ENCODE peak calls at places on chromosomes 6 and 20, in six cellular contexts. One of them, this sample, is unnamed.

GRCh38 chr20:931401-931800 is 15.3 kb upstream of the ANGPT4 start:
- DNase-seq in left colon: no peak
- DNase-seq in LNCaP clone FGC: no peak
- DNase-seq in stimulated activated naive CD4-positive, alpha-beta T cell treated with Interleukin-2 at 50 U/mL for 16 hours: no peak
- DNase-seq in RWPE1: no peak
- DNase-seq in hypothalamus: no peak
- DNase-seq in this sample: no peak

GRCh38 chr6:148747493-148748160 is 797 bp downstream of the UST start:
- DNase-seq in left colon: peak
- DNase-seq in RWPE1: peak
- DNase-seq in hypothalamus: no peak
- DNase-seq in stimulated activated naive CD4-positive, alpha-beta T cell treated with Interleukin-2 at 50 U/mL for 16 hours: peak
- DNase-seq in LNCaP clone FGC: no peak
- DNase-seq in this sample: no peak

GRCh38 chr6:35731414-35731735 is 5.5 kb upstream of the ARMC12 start:
- DNase-seq in stimulated activated naive CD4-positive, alpha-beta T cell treated with Interleukin-2 at 50 U/mL for 16 hours: peak
- DNase-seq in hypothalamus: peak
- DNase-seq in LNCaP clone FGC: no peak
- DNase-seq in left colon: peak
- DNase-seq in RWPE1: peak
- DNase-seq in this sample: peak

GRCh38 chr6:169158182-169158573 is 95.5 kb downstream of the THBS2 start:
- DNase-seq in LNCaP clone FGC: no peak
- DNase-seq in RWPE1: no peak
- DNase-seq in left colon: peak
- DNase-seq in stimulated activated naive CD4-positive, alpha-beta T cell treated with Interleukin-2 at 50 U/mL for 16 hours: no peak
- DNase-seq in hypothalamus: no peak
- DNase-seq in this sample: no peak

GRCh38 chr6:15588966-15589634 is 73.7 kb downstream of the DTNBP1 start:
- DNase-seq in RWPE1: no peak
- DNase-seq in hypothalamus: no peak
- DNase-seq in left colon: no peak
- DNase-seq in stimulated activated naive CD4-positive, alpha-beta T cell treated with Interleukin-2 at 50 U/mL for 16 hours: no peak
- DNase-seq in LNCaP clone FGC: no peak
- DNase-seq in this sample: peak

GRCh38 chr6:134446901-134447300 is 129.0 kb upstream of the SGK1 start:
- DNase-seq in left colon: no peak
- DNase-seq in stimulated activated naive CD4-positive, alpha-beta T cell treated with Interleukin-2 at 50 U/mL for 16 hours: no peak
- DNase-seq in RWPE1: no peak
- DNase-seq in hypothalamus: no peak
- DNase-seq in LNCaP clone FGC: no peak
- DNase-seq in this sample: no peak

GRCh38 chr20:14245368-14245970 is 91.9 kb downstream of the FLRT3 start:
- DNase-seq in RWPE1: no peak
- DNase-seq in LNCaP clone FGC: no peak
- DNase-seq in stimulated activated naive CD4-positive, alpha-beta T cell treated with Interleukin-2 at 50 U/mL for 16 hours: no peak
- DNase-seq in left colon: no peak
- DNase-seq in hypothalamus: no peak
- DNase-seq in this sample: peak

GRCh38 chr6:12051861-12052368 is 39.8 kb downstream of the HIVEP1 start:
- DNase-seq in stimulated activated naive CD4-positive, alpha-beta T cell treated with Interleukin-2 at 50 U/mL for 16 hours: peak
- DNase-seq in LNCaP clone FGC: no peak
- DNase-seq in left colon: no peak
- DNase-seq in hypothalamus: no peak
- DNase-seq in RWPE1: no peak
- DNase-seq in this sample: no peak

GRCh38 chr6:2028457-2029038 is 216.9 kb downstream of the GMDS start:
- DNase-seq in hypothalamus: no peak
- DNase-seq in LNCaP clone FGC: no peak
- DNase-seq in left colon: no peak
- DNase-seq in RWPE1: no peak
- DNase-seq in stimulated activated naive CD4-positive, alpha-beta T cell treated with Interleukin-2 at 50 U/mL for 16 hours: no peak
- DNase-seq in this sample: no peak

GRCh38 chr6:147133669-147134068 is 70.5 kb upstream of the STXBP5 start:
- DNase-seq in left colon: no peak
- DNase-seq in stimulated activated naive CD4-positive, alpha-beta T cell treated with Interleukin-2 at 50 U/mL for 16 hours: no peak
- DNase-seq in hypothalamus: no peak
- DNase-seq in RWPE1: no peak
- DNase-seq in LNCaP clone FGC: no peak
- DNase-seq in this sample: no peak

GRCh38 chr6:115982453-115982852 is 78.2 kb downstream of the FRK start:
- DNase-seq in hypothalamus: no peak
- DNase-seq in LNCaP clone FGC: no peak
- DNase-seq in stimulated activated naive CD4-positive, alpha-beta T cell treated with Interleukin-2 at 50 U/mL for 16 hours: no peak
- DNase-seq in RWPE1: no peak
- DNase-seq in left colon: no peak
- DNase-seq in this sample: no peak

GRCh38 chr20:63457737-63458136 is 14.7 kb downstream of the KCNQ2 start:
- DNase-seq in left colon: peak
- DNase-seq in stimulated activated naive CD4-positive, alpha-beta T cell treated with Interleukin-2 at 50 U/mL for 16 hours: no peak
- DNase-seq in hypothalamus: peak
- DNase-seq in RWPE1: peak
- DNase-seq in LNCaP clone FGC: no peak
- DNase-seq in this sample: no peak

GRCh38 chr20:38304845-38305447 is 990 bp downstream of the BPI start:
- DNase-seq in hypothalamus: no peak
- DNase-seq in left colon: peak
- DNase-seq in stimulated activated naive CD4-positive, alpha-beta T cell treated with Interleukin-2 at 50 U/mL for 16 hours: no peak
- DNase-seq in RWPE1: peak
- DNase-seq in LNCaP clone FGC: no peak
- DNase-seq in this sample: peak

GRCh38 chr20:24695529-24696225 is 226.2 kb downstream of the SYNDIG1 start:
- DNase-seq in RWPE1: peak
- DNase-seq in left colon: no peak
- DNase-seq in stimulated activated naive CD4-positive, alpha-beta T cell treated with Interleukin-2 at 50 U/mL for 16 hours: no peak
- DNase-seq in LNCaP clone FGC: no peak
- DNase-seq in hypothalamus: no peak
- DNase-seq in this sample: no peak

GRCh38 chr6:8000080-8001035 is 63.8 kb downstream of the BLOC1S5 start:
- DNase-seq in stimulated activated naive CD4-positive, alpha-beta T cell treated with Interleukin-2 at 50 U/mL for 16 hours: no peak
- DNase-seq in hypothalamus: no peak
- DNase-seq in LNCaP clone FGC: no peak
- DNase-seq in left colon: no peak
- DNase-seq in RWPE1: no peak
- DNase-seq in this sample: no peak

GRCh38 chr6:83474309-83474708 is 38.0 kb upstream of the PRSS35 start:
- DNase-seq in hypothalamus: no peak
- DNase-seq in LNCaP clone FGC: no peak
- DNase-seq in stimulated activated naive CD4-positive, alpha-beta T cell treated with Interleukin-2 at 50 U/mL for 16 hours: no peak
- DNase-seq in RWPE1: no peak
- DNase-seq in left colon: no peak
- DNase-seq in this sample: no peak

GRCh38 chr6:55918639-55919038 is 43.2 kb upstream of the BMP5 start:
- DNase-seq in stimulated activated naive CD4-positive, alpha-beta T cell treated with Interleukin-2 at 50 U/mL for 16 hours: no peak
- DNase-seq in RWPE1: peak
- DNase-seq in left colon: no peak
- DNase-seq in hypothalamus: no peak
- DNase-seq in LNCaP clone FGC: no peak
- DNase-seq in this sample: peak

GRCh38 chr6:106609699-106610098 is 19.6 kb downstream of the RTN4IP1 start:
- DNase-seq in left colon: peak
- DNase-seq in hypothalamus: no peak
- DNase-seq in stimulated activated naive CD4-positive, alpha-beta T cell treated with Interleukin-2 at 50 U/mL for 16 hours: no peak
- DNase-seq in RWPE1: no peak
- DNase-seq in LNCaP clone FGC: no peak
- DNase-seq in this sample: no peak

GRCh38 chr6:34120953-34121675 is 24.8 kb downstream of the GRM4 start:
- DNase-seq in hypothalamus: no peak
- DNase-seq in stimulated activated naive CD4-positive, alpha-beta T cell treated with Interleukin-2 at 50 U/mL for 16 hours: no peak
- DNase-seq in RWPE1: no peak
- DNase-seq in left colon: no peak
- DNase-seq in LNCaP clone FGC: no peak
- DNase-seq in this sample: no peak

GRCh38 chr6:95091823-95092436 is 485.4 kb upstream of the MANEA start:
- DNase-seq in left colon: no peak
- DNase-seq in RWPE1: peak
- DNase-seq in stimulated activated naive CD4-positive, alpha-beta T cell treated with Interleukin-2 at 50 U/mL for 16 hours: no peak
- DNase-seq in hypothalamus: no peak
- DNase-seq in LNCaP clone FGC: peak
- DNase-seq in this sample: peak

GRCh38 chr6:57193177-57193576 is 21.1 kb downstream of the BAG2 start:
- DNase-seq in RWPE1: no peak
- DNase-seq in hypothalamus: no peak
- DNase-seq in stimulated activated naive CD4-positive, alpha-beta T cell treated with Interleukin-2 at 50 U/mL for 16 hours: no peak
- DNase-seq in LNCaP clone FGC: no peak
- DNase-seq in left colon: no peak
- DNase-seq in this sample: no peak

GRCh38 chr20:34112600-34113061 is 588 bp upstream of the EIF2S2 start:
- DNase-seq in left colon: peak
- DNase-seq in stimulated activated naive CD4-positive, alpha-beta T cell treated with Interleukin-2 at 50 U/mL for 16 hours: no peak
- DNase-seq in hypothalamus: no peak
- DNase-seq in RWPE1: peak
- DNase-seq in LNCaP clone FGC: no peak
- DNase-seq in this sample: no peak

GRCh38 chr20:53194891-53195290 is 222.7 kb downstream of the TSHZ2 start:
- DNase-seq in RWPE1: no peak
- DNase-seq in LNCaP clone FGC: no peak
- DNase-seq in stimulated activated naive CD4-positive, alpha-beta T cell treated with Interleukin-2 at 50 U/mL for 16 hours: no peak
- DNase-seq in hypothalamus: no peak
- DNase-seq in left colon: no peak
- DNase-seq in this sample: no peak

GRCh38 chr6:144411506-144412165 is 126.5 kb downstream of the UTRN start:
- DNase-seq in LNCaP clone FGC: peak
- DNase-seq in RWPE1: no peak
- DNase-seq in left colon: no peak
- DNase-seq in stimulated activated naive CD4-positive, alpha-beta T cell treated with Interleukin-2 at 50 U/mL for 16 hours: no peak
- DNase-seq in hypothalamus: no peak
- DNase-seq in this sample: no peak

GRCh38 chr20:64084209-64085152 is at the start of gene LKAAEAR1:
- DNase-seq in RWPE1: no peak
- DNase-seq in LNCaP clone FGC: no peak
- DNase-seq in stimulated activated naive CD4-positive, alpha-beta T cell treated with Interleukin-2 at 50 U/mL for 16 hours: no peak
- DNase-seq in left colon: no peak
- DNase-seq in hypothalamus: no peak
- DNase-seq in this sample: no peak

GRCh38 chr20:925516-925915 is 9.4 kb upstream of the ANGPT4 start:
- DNase-seq in hypothalamus: no peak
- DNase-seq in stimulated activated naive CD4-positive, alpha-beta T cell treated with Interleukin-2 at 50 U/mL for 16 hours: no peak
- DNase-seq in left colon: no peak
- DNase-seq in RWPE1: no peak
- DNase-seq in LNCaP clone FGC: no peak
- DNase-seq in this sample: no peak

GRCh38 chr20:16803965-16804792 is 56.0 kb downstream of the OTOR start:
- DNase-seq in left colon: peak
- DNase-seq in LNCaP clone FGC: no peak
- DNase-seq in RWPE1: peak
- DNase-seq in hypothalamus: peak
- DNase-seq in stimulated activated naive CD4-positive, alpha-beta T cell treated with Interleukin-2 at 50 U/mL for 16 hours: peak
- DNase-seq in this sample: peak

GRCh38 chr6:5582758-5583157 is 321.4 kb downstream of the FARS2 start:
- DNase-seq in left colon: no peak
- DNase-seq in RWPE1: no peak
- DNase-seq in hypothalamus: no peak
- DNase-seq in stimulated activated naive CD4-positive, alpha-beta T cell treated with Interleukin-2 at 50 U/mL for 16 hours: no peak
- DNase-seq in LNCaP clone FGC: no peak
- DNase-seq in this sample: no peak

GRCh38 chr6:30037182-30037788 is 23.8 kb upstream of the POLR1H start:
- DNase-seq in LNCaP clone FGC: no peak
- DNase-seq in hypothalamus: no peak
- DNase-seq in stimulated activated naive CD4-positive, alpha-beta T cell treated with Interleukin-2 at 50 U/mL for 16 hours: no peak
- DNase-seq in RWPE1: peak
- DNase-seq in left colon: no peak
- DNase-seq in this sample: peak

GRCh38 chr6:138555294-138555988 is 56.1 kb upstream of the NHSL1 start:
- DNase-seq in RWPE1: no peak
- DNase-seq in LNCaP clone FGC: no peak
- DNase-seq in hypothalamus: no peak
- DNase-seq in left colon: no peak
- DNase-seq in stimulated activated naive CD4-positive, alpha-beta T cell treated with Interleukin-2 at 50 U/mL for 16 hours: no peak
- DNase-seq in this sample: peak

GRCh38 chr6:127058936-127059335 is 59.5 kb upstream of the RSPO3 start:
- DNase-seq in stimulated activated naive CD4-positive, alpha-beta T cell treated with Interleukin-2 at 50 U/mL for 16 hours: no peak
- DNase-seq in LNCaP clone FGC: no peak
- DNase-seq in left colon: no peak
- DNase-seq in hypothalamus: no peak
- DNase-seq in RWPE1: no peak
- DNase-seq in this sample: no peak

GRCh38 chr6:25227854-25228253 is 51.3 kb upstream of the CARMIL1 start:
- DNase-seq in LNCaP clone FGC: no peak
- DNase-seq in hypothalamus: no peak
- DNase-seq in left colon: no peak
- DNase-seq in RWPE1: no peak
- DNase-seq in stimulated activated naive CD4-positive, alpha-beta T cell treated with Interleukin-2 at 50 U/mL for 16 hours: no peak
- DNase-seq in this sample: no peak

GRCh38 chr6:5562277-5562676 is 301.0 kb downstream of the FARS2 start:
- DNase-seq in LNCaP clone FGC: no peak
- DNase-seq in RWPE1: no peak
- DNase-seq in hypothalamus: no peak
- DNase-seq in left colon: no peak
- DNase-seq in stimulated activated naive CD4-positive, alpha-beta T cell treated with Interleukin-2 at 50 U/mL for 16 hours: no peak
- DNase-seq in this sample: no peak

GRCh38 chr20:56575157-56575556 is 42.1 kb downstream of the FAM209B start:
- DNase-seq in RWPE1: no peak
- DNase-seq in stimulated activated naive CD4-positive, alpha-beta T cell treated with Interleukin-2 at 50 U/mL for 16 hours: no peak
- DNase-seq in left colon: no peak
- DNase-seq in LNCaP clone FGC: no peak
- DNase-seq in hypothalamus: no peak
- DNase-seq in this sample: no peak

GRCh38 chr6:26354162-26354561 is 10.8 kb upstream of the BTN3A2 start:
- DNase-seq in stimulated activated naive CD4-positive, alpha-beta T cell treated with Interleukin-2 at 50 U/mL for 16 hours: no peak
- DNase-seq in LNCaP clone FGC: no peak
- DNase-seq in hypothalamus: no peak
- DNase-seq in RWPE1: no peak
- DNase-seq in left colon: no peak
- DNase-seq in this sample: no peak

GRCh38 chr6:110039996-110040383 is 61.9 kb downstream of the GPR6 start:
- DNase-seq in LNCaP clone FGC: no peak
- DNase-seq in left colon: peak
- DNase-seq in hypothalamus: no peak
- DNase-seq in stimulated activated naive CD4-positive, alpha-beta T cell treated with Interleukin-2 at 50 U/mL for 16 hours: peak
- DNase-seq in RWPE1: peak
- DNase-seq in this sample: peak

GRCh38 chr6:107864235-107864970 is 40.3 kb upstream of the SCML4 start:
- DNase-seq in left colon: no peak
- DNase-seq in RWPE1: no peak
- DNase-seq in LNCaP clone FGC: no peak
- DNase-seq in hypothalamus: no peak
- DNase-seq in stimulated activated naive CD4-positive, alpha-beta T cell treated with Interleukin-2 at 50 U/mL for 16 hours: no peak
- DNase-seq in this sample: no peak

GRCh38 chr20:59149678-59150504 is 13.7 kb upstream of the ZNF831 start:
- DNase-seq in RWPE1: no peak
- DNase-seq in stimulated activated naive CD4-positive, alpha-beta T cell treated with Interleukin-2 at 50 U/mL for 16 hours: peak
- DNase-seq in LNCaP clone FGC: no peak
- DNase-seq in hypothalamus: no peak
- DNase-seq in left colon: no peak
- DNase-seq in this sample: no peak

This sample was measured in HFFc6.